ENCODE peak calls at places on chromosomes 1 and 21, in seven cellular contexts. One of them, this sample, is unnamed.

GRCh38 chr1:214187152-214187900 is 93.6 kb upstream of the SMYD2 start:
- DNase-seq in HEK293T: peak; percentile 62
- DNase-seq in Caki2: no peak
- DNase-seq in stimulated activated CD8-positive, alpha-beta memory T cell treated with anti-CD3 and anti-CD28 coated beads, Interleukin-2, amount 100 ng/mL, for 48 hours: no peak
- DNase-seq in Peyer's patch: no peak
- DNase-seq in frontal cortex: peak; percentile 27
- DNase-seq in fibroblast of lung: no peak
- DNase-seq in this sample: no peak

GRCh38 chr1:192080671-192081070 is 77.6 kb upstream of the RGS18 start:
- DNase-seq in HEK293T: no peak
- DNase-seq in Caki2: no peak
- DNase-seq in stimulated activated CD8-positive, alpha-beta memory T cell treated with anti-CD3 and anti-CD28 coated beads, Interleukin-2, amount 100 ng/mL, for 48 hours: no peak
- DNase-seq in Peyer's patch: no peak
- DNase-seq in frontal cortex: no peak
- DNase-seq in fibroblast of lung: no peak
- DNase-seq in this sample: no peak

GRCh38 chr1:161260939-161261858 is 2.7 kb downstream of the PCP4L1 start:
- DNase-seq in HEK293T: no peak
- DNase-seq in Caki2: peak; percentile 27
- DNase-seq in stimulated activated CD8-positive, alpha-beta memory T cell treated with anti-CD3 and anti-CD28 coated beads, Interleukin-2, amount 100 ng/mL, for 48 hours: no peak
- DNase-seq in Peyer's patch: no peak
- DNase-seq in frontal cortex: no peak
- DNase-seq in fibroblast of lung: no peak
- DNase-seq in this sample: no peak

GRCh38 chr1:225746361-225747179 is 31.1 kb upstream of the SRP9 start:
- DNase-seq in HEK293T: no peak
- DNase-seq in Caki2: peak; percentile 90
- DNase-seq in stimulated activated CD8-positive, alpha-beta memory T cell treated with anti-CD3 and anti-CD28 coated beads, Interleukin-2, amount 100 ng/mL, for 48 hours: no peak
- DNase-seq in Peyer's patch: no peak
- DNase-seq in frontal cortex: peak; percentile 60
- DNase-seq in fibroblast of lung: peak; percentile 94
- DNase-seq in this sample: no peak

GRCh38 chr1:237084399-237085077 is 42.6 kb downstream of the RYR2 start:
- DNase-seq in HEK293T: no peak
- DNase-seq in Caki2: no peak
- DNase-seq in stimulated activated CD8-positive, alpha-beta memory T cell treated with anti-CD3 and anti-CD28 coated beads, Interleukin-2, amount 100 ng/mL, for 48 hours: no peak
- DNase-seq in Peyer's patch: no peak
- DNase-seq in frontal cortex: no peak
- DNase-seq in fibroblast of lung: no peak
- DNase-seq in this sample: no peak

GRCh38 chr1:19096036-19096833 is 113.8 kb downstream of the UBR4 start:
- DNase-seq in HEK293T: peak; percentile 21
- DNase-seq in Caki2: peak; percentile 41
- DNase-seq in stimulated activated CD8-positive, alpha-beta memory T cell treated with anti-CD3 and anti-CD28 coated beads, Interleukin-2, amount 100 ng/mL, for 48 hours: no peak
- DNase-seq in Peyer's patch: no peak
- DNase-seq in frontal cortex: peak; percentile 43
- DNase-seq in fibroblast of lung: no peak
- DNase-seq in this sample: no peak

GRCh38 chr21:16198546-16198945 is 468.8 kb downstream of the USP25 start:
- DNase-seq in HEK293T: no peak
- DNase-seq in Caki2: no peak
- DNase-seq in stimulated activated CD8-positive, alpha-beta memory T cell treated with anti-CD3 and anti-CD28 coated beads, Interleukin-2, amount 100 ng/mL, for 48 hours: no peak
- DNase-seq in Peyer's patch: no peak
- DNase-seq in frontal cortex: no peak
- DNase-seq in fibroblast of lung: no peak
- DNase-seq in this sample: no peak

GRCh38 chr1:145999321-146000024 is 3.1 kb upstream of the TXNIP start:
- DNase-seq in HEK293T: no peak
- DNase-seq in Caki2: no peak
- DNase-seq in stimulated activated CD8-positive, alpha-beta memory T cell treated with anti-CD3 and anti-CD28 coated beads, Interleukin-2, amount 100 ng/mL, for 48 hours: no peak
- DNase-seq in Peyer's patch: peak; percentile 60
- DNase-seq in frontal cortex: no peak
- DNase-seq in fibroblast of lung: no peak
- DNase-seq in this sample: no peak

GRCh38 chr1:198018529-198018928 is 101.4 kb downstream of the LHX9 start:
- DNase-seq in HEK293T: no peak
- DNase-seq in Caki2: peak; percentile 87
- DNase-seq in stimulated activated CD8-positive, alpha-beta memory T cell treated with anti-CD3 and anti-CD28 coated beads, Interleukin-2, amount 100 ng/mL, for 48 hours: no peak
- DNase-seq in Peyer's patch: no peak
- DNase-seq in frontal cortex: no peak
- DNase-seq in fibroblast of lung: peak; percentile 21
- DNase-seq in this sample: no peak

GRCh38 chr1:1157914-1158710 is 15.6 kb upstream of the TTLL10 start:
- DNase-seq in HEK293T: no peak
- DNase-seq in Caki2: peak; percentile 68
- DNase-seq in stimulated activated CD8-positive, alpha-beta memory T cell treated with anti-CD3 and anti-CD28 coated beads, Interleukin-2, amount 100 ng/mL, for 48 hours: no peak
- DNase-seq in Peyer's patch: peak; percentile 42
- DNase-seq in frontal cortex: peak; percentile 81
- DNase-seq in fibroblast of lung: peak; percentile 8
- DNase-seq in this sample: no peak

GRCh38 chr1:2905356-2905755 is 103.9 kb upstream of the TTC34 start:
- DNase-seq in HEK293T: no peak
- DNase-seq in Caki2: no peak
- DNase-seq in stimulated activated CD8-positive, alpha-beta memory T cell treated with anti-CD3 and anti-CD28 coated beads, Interleukin-2, amount 100 ng/mL, for 48 hours: no peak
- DNase-seq in Peyer's patch: no peak
- DNase-seq in frontal cortex: no peak
- DNase-seq in fibroblast of lung: no peak
- DNase-seq in this sample: no peak

GRCh38 chr21:21084179-21084578 is 86.0 kb downstream of the NCAM2 start:
- DNase-seq in HEK293T: no peak
- DNase-seq in Caki2: no peak
- DNase-seq in stimulated activated CD8-positive, alpha-beta memory T cell treated with anti-CD3 and anti-CD28 coated beads, Interleukin-2, amount 100 ng/mL, for 48 hours: no peak
- DNase-seq in Peyer's patch: no peak
- DNase-seq in frontal cortex: no peak
- DNase-seq in fibroblast of lung: peak; percentile 27
- DNase-seq in this sample: no peak

GRCh38 chr1:86779308-86780191 is 75.2 kb downstream of the SH3GLB1 start:
- DNase-seq in HEK293T: no peak
- DNase-seq in Caki2: no peak
- DNase-seq in stimulated activated CD8-positive, alpha-beta memory T cell treated with anti-CD3 and anti-CD28 coated beads, Interleukin-2, amount 100 ng/mL, for 48 hours: no peak
- DNase-seq in Peyer's patch: no peak
- DNase-seq in frontal cortex: no peak
- DNase-seq in fibroblast of lung: peak; percentile 88
- DNase-seq in this sample: no peak

GRCh38 chr1:217554849-217555248 is 76.0 kb downstream of the GPATCH2 start:
- DNase-seq in HEK293T: no peak
- DNase-seq in Caki2: no peak
- DNase-seq in stimulated activated CD8-positive, alpha-beta memory T cell treated with anti-CD3 and anti-CD28 coated beads, Interleukin-2, amount 100 ng/mL, for 48 hours: no peak
- DNase-seq in Peyer's patch: no peak
- DNase-seq in frontal cortex: no peak
- DNase-seq in fibroblast of lung: no peak
- DNase-seq in this sample: no peak

GRCh38 chr1:214900590-214900989 is 181.9 kb upstream of the KCNK2 start:
- DNase-seq in HEK293T: no peak
- DNase-seq in Caki2: no peak
- DNase-seq in stimulated activated CD8-positive, alpha-beta memory T cell treated with anti-CD3 and anti-CD28 coated beads, Interleukin-2, amount 100 ng/mL, for 48 hours: no peak
- DNase-seq in Peyer's patch: no peak
- DNase-seq in frontal cortex: no peak
- DNase-seq in fibroblast of lung: no peak
- DNase-seq in this sample: no peak